ENCODE peak calls at places on chromosomes 5 and 9, in six cellular contexts. Y is A549; Q is naive thymus-derived CD8-positive, alpha-beta T cell; H is PC-3; U is EH; G is activated T-helper 1 cell treated with anti-CD3 and anti-CD28 coated beads, Interleukin-2, amount 50 U/mL, for 16 hours. T is an unnamed sample.

GRCh38 chr9:106482733-106483132 is 380.2 kb upstream of the ZNF462 start:
- DNase-seq in Y (no peak), Q (no peak), H (peak; percentile 71), U (peak; percentile 6), G (no peak), T (no peak)

GRCh38 chr5:157603333-157604190 is 28.0 kb upstream of the ADAM19 start:
- DNase-seq in Y (peak; percentile 55), Q (peak; percentile 1), H (peak; percentile 99), U (peak; percentile 94), G (peak; percentile 56), T (no peak)

GRCh38 chr9:5515261-5515650 is 4.9 kb downstream of the PDCD1LG2 start:
- DNase-seq in Y (no peak), Q (no peak), H (no peak), U (no peak), G (no peak), T (no peak)

GRCh38 chr5:39092581-39093350 is 18.6 kb upstream of the RICTOR start:
- DNase-seq in Y (peak; percentile 71), Q (no peak), H (peak; percentile 88), U (peak; percentile 22), G (no peak), T (no peak)

GRCh38 chr9:110142868-110143866 is 64.8 kb downstream of the C9orf152 start:
- DNase-seq in Y (peak; percentile 51), Q (no peak), H (peak; percentile 6), U (peak; percentile 38), G (no peak), T (no peak)

GRCh38 chr5:88390007-88390385 is 121.4 kb upstream of the TMEM161B start:
- DNase-seq in Y (no peak), Q (no peak), H (no peak), U (no peak), G (no peak), T (no peak)

GRCh38 chr5:175713930-175714329 is 56.1 kb downstream of the HRH2 start:
- DNase-seq in Y (no peak), Q (no peak), H (no peak), U (no peak), G (no peak), T (no peak)

GRCh38 chr9:123421211-123421585 is 65.2 kb downstream of the CRB2 start:
- DNase-seq in Y (no peak), Q (no peak), H (no peak), U (no peak), G (no peak), T (no peak)

GRCh38 chr9:129840024-129840423 is 4.8 kb downstream of the USP20 start:
- DNase-seq in Y (no peak), Q (no peak), H (no peak), U (no peak), G (no peak), T (no peak)

GRCh38 chr9:98545041-98545440 is 163.7 kb downstream of the GABBR2 start:
- DNase-seq in Y (no peak), Q (no peak), H (no peak), U (no peak), G (no peak), T (no peak)

GRCh38 chr9:21919377-21920362 is 74.5 kb downstream of the CDKN2A start:
- DNase-seq in Y (no peak), Q (no peak), H (peak; percentile 65), U (peak; percentile 78), G (no peak), T (no peak)

GRCh38 chr9:131875828-131876485 is 136.1 kb upstream of the RAPGEF1 start:
- DNase-seq in Y (no peak), Q (no peak), H (peak; percentile 82), U (peak; percentile 64), G (no peak), T (no peak)

GRCh38 chr9:121944741-121945191 is 148.3 kb downstream of the TTLL11 start:
- DNase-seq in Y (no peak), Q (no peak), H (peak; percentile 89), U (peak; percentile 98), G (no peak), T (no peak)

GRCh38 chr5:88787856-88788255 is 95.1 kb downstream of the MEF2C start:
- DNase-seq in Y (no peak), Q (no peak), H (peak; percentile 81), U (peak; percentile 32), G (no peak), T (no peak)

GRCh38 chr5:1210832-1211251 is 9.4 kb downstream of the SLC6A19 start:
- DNase-seq in Y (no peak), Q (no peak), H (no peak), U (no peak), G (no peak), T (no peak)

GRCh38 chr5:55927861-55928655 is 66.7 kb downstream of the IL6ST start:
- DNase-seq in Y (no peak), Q (no peak), H (no peak), U (no peak), G (no peak), T (no peak)

T was measured in frontal cortex.